ENCODE peak calls at places on chromosomes 2 and 18, in four cellular contexts. G, M, X and N are unnamed samples.

GRCh38 chr2:230161180-230161579 is 58.6 kb downstream of the SP110 start:
- DNase-seq in X (no peak), M (no peak), G (no peak), N (no peak)

GRCh38 chr2:71824436-71824835 is 323.2 kb downstream of the CYP26B1 start:
- DNase-seq in M (no peak), G (no peak), X (no peak), N (no peak)

GRCh38 chr2:238476258-238476657 is 49.5 kb downstream of the ASB1 start:
- DNase-seq in G (no peak), M (no peak), X (no peak), N (no peak)

GRCh38 chr18:65235966-65236634 is 514.7 kb upstream of the CDH7 start:
- DNase-seq in G (no peak), M (no peak), X (no peak), N (no peak)

GRCh38 chr2:217996345-217996744 is 6.5 kb downstream of the TNS1 start:
- DNase-seq in G (no peak), X (no peak), M (no peak), N (no peak)

GRCh38 chr2:224870341-224870740 is 154.2 kb upstream of the CCDC195 start:
- DNase-seq in M (no peak), G (no peak), X (no peak), N (no peak)

GRCh38 chr2:106120432-106120831 is 73.7 kb downstream of the UXS1 start:
- DNase-seq in G (no peak), X (no peak), M (no peak), N (no peak)

GRCh38 chr2:128057334-128057733 is 29.5 kb upstream of the SAP130 start:
- DNase-seq in M (no peak), X (peak), G (no peak), N (no peak)

GRCh38 chr18:45571714-45572113 is 43.6 kb upstream of the SLC14A2 start:
- DNase-seq in M (no peak), G (no peak), X (no peak), N (no peak)

GRCh38 chr2:237896507-237896892 is 37.1 kb downstream of the RAMP1 start:
- DNase-seq in X (no peak), G (no peak), M (no peak), N (no peak)

GRCh38 chr2:120979398-120979797 is 243.7 kb downstream of the GLI2 start:
- DNase-seq in X (no peak), G (no peak), M (no peak), N (no peak)

GRCh38 chr2:26653207-26654060 is 12.3 kb upstream of the CIB4 start:
- DNase-seq in M (no peak), X (no peak), G (no peak), N (no peak)

GRCh38 chr2:227238242-227239237 is 74.1 kb downstream of the COL4A3 start:
- DNase-seq in M (peak), G (peak), X (peak), N (peak)

GRCh38 chr2:229376866-229377265 is 105.8 kb upstream of the PID1 start:
- DNase-seq in M (no peak), G (no peak), X (no peak), N (no peak)

GRCh38 chr2:171160119-171160629 is 519 bp downstream of the TLK1 start:
- DNase-seq in X (peak), M (no peak), G (no peak), N (peak)

GRCh38 chr2:199216253-199216652 is 241.5 kb downstream of the SATB2 start:
- DNase-seq in G (no peak), X (no peak), M (no peak), N (no peak)

GRCh38 chr2:78290581-78291214 is 734.8 kb upstream of the REG3G start:
- DNase-seq in M (no peak), G (no peak), X (no peak), N (no peak)

GRCh38 chr2:195017890-195018289 is 639.1 kb upstream of the SLC39A10 start:
- DNase-seq in X (no peak), M (no peak), G (no peak), N (no peak)

GRCh38 chr2:55358451-55358850 is 61.2 kb downstream of the CCDC88A start:
- DNase-seq in X (no peak), G (no peak), M (no peak), N (no peak)

DNA sequence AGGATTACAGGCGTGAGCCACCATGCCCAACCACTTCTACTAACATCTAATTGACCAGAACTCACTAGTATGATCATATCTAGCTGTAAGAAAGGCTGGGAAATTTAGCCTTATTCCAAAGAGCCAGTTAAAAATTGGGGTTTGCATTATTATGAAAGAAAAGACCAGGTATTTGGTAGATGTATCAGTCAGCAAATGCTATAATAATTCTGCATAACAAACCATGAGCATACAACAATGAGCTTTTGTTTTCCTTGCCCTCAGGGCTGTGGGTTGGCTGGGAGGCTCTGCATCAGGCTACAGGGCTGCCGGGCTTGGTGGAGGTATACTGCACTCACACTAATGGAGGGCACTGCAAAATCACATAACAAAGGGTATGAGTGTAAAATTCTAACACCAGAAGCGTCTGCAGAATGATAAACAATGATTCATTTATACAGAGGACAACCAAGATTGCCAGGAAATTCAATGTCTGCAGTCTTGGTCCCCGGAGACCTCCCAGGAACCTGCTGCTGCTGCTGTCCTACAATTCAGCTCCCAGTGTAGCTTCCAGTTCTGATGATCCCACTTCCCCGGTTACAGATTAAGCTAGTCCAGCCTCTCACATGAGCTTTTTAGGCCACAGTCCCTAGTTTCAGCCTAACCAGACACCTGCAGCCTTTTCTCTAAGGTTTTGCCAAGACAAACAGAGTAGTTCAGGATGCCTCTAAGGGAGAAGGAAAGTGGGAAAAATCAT is 32.2 kb upstream of the ST3GAL5 start:
- DNase-seq in X (no peak), M (no peak), G (no peak), N (no peak)
- TF ChIP-seq SUZ12 in X (no peak), M (no peak), G (no peak), N (no peak)

DNA sequence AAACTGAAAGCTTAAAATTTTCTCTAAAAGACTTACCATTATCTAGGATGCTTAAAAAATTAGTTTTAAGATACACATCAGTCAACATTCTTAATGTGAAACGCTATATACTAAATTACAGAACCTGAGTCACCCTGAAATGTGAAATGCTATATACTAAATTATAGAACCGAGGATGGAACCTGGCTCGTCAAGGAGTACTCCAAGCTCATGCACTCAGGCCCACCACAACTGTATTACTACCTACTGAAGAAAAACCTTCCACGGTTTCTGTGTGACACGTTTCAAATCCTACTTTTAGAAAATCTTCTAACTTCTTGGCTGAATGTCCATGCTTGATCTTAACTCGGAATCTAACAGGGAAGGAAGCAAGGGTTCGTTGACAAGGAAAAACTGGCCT is 1.5 kb downstream of the PRKD3 start:
- DNase-seq in M (no peak), X (no peak), G (no peak), N (no peak)
- H3K9ac ChIP-seq in M (no peak), X (peak), G (peak), N (peak)

DNA sequence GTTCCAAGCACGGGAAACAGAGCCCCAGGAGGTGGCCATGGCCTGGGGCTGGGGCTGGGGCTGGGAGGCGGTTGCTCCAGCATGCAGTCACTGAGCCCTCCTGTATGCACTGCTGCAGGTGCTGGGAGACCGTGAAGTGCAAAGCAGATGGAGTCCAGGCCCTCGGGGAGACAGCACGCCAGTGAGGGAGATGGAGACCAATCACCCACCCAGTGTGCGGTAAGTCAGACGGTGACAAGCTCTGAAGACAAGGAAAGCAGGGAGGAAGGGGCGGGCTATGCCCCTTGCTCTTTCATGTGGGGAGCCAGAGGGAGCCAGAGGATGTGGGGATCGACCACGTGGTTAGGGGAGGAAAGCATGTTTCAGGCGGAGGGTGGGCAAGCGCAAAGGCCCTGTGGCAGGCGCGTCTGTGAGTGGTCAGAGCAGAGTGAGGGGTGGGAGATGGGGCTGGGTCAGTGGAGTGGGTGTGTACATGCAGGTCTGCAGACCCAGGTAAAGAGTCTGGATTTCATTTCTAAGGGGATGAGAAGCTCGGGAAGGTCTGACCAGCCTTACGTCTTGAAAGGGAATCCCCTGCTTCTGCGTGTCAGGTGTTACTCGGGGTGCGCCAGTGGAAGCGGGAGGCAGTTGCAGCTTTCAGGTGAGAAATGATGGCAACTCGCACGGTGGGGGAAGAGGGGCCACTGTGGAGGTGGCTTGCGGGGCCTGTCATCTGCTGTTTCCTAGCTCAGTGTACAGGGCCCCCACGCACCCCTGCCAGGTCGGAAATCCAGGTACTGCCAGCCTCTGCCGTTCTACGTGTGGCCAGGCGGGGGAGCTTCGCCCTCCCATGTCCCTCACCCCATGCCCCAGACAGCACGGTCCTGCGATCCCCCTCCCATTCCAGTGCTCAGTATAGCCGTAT is 19.4 kb downstream of the RRM2 start:
- DNase-seq in G (no peak), X (no peak), M (peak), N (no peak)
- TF ChIP-seq ZNF274 in G (no peak), X (no peak), M (no peak), N (no peak)

DNA sequence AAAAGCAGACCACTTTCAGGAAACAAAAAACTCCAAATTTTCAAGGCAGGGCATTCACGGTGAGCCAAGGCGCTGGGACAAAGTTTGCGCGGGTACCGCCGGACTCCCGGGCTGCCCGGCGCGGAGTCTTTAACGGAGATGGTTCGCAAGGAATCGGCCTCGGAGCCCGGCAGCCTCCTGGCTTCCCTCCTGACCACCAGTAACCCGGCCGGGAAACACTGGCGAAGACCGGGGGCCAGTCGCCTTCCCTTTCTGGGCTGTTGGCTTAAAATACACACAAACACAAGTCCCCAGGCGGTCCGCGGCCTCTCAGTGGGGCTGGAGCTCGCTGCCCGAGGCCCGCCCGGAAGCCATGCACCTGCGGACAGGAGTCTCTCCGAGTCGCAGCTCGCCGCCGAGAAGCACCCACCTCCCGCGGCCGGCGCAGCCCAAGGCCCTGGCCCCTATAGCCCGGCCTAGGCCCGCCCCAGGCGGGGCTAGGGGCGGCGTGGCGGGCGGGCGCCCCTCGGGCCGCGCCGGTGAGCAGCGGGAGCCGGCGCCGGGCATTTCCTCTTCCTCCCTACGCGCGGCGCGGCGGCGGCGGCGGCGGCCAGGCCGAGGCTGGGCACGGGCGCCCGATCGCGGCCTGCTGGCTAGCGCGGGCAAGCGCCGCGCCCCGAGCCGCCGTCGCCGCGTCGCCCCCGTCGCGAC is 550 bp upstream of the KCMF1 start:
- DNase-seq in X (no peak), M (peak), G (no peak), N (no peak)
- TF ChIP-seq SUZ12 in X (no peak), M (no peak), G (no peak), N (no peak)

GRCh38 chr2:101230541-101230993 is 22.1 kb upstream of the CNOT11 start:
- DNase-seq in G (no peak), M (no peak), X (peak), N (no peak)

GRCh38 chr2:101234169-101234938 is 18.3 kb upstream of the CNOT11 start:
- DNase-seq in M (no peak), G (no peak), X (peak), N (no peak)

GRCh38 chr2:101231937-101232336 is 20.7 kb upstream of the CNOT11 start:
- DNase-seq in G (no peak), X (no peak), M (no peak), N (no peak)

GRCh38 chr2:101231253-101231652 is 21.4 kb upstream of the CNOT11 start:
- DNase-seq in X (no peak), G (no peak), M (no peak), N (no peak)

DNA sequence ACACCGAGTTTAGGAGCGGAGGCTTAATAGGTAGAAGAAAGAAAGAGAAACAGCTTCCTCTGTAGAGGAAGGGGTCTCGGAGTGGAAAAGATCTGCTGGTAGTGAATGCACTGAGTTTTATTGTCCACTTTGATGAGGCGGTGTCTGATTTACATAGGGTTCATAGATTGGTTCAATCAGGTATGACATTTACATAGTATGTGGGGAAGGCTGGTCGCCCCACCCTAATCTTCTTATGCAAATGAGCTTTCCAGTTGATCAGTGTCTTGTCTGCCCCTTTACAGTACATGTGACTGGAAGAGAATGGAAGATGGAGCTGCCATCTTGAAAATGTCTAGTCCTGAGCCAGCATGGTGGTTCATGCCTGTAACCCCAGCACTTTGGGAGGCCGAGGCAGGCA is 19.9 kb upstream of the CNOT11 start:
- DNase-seq in M (no peak), G (no peak), X (no peak), N (no peak)
- H3K9ac ChIP-seq in M (no peak), G (no peak), X (no peak), N (no peak)

GRCh38 chr2:9071584-9072124 is 68.2 kb upstream of the MBOAT2 start:
- DNase-seq in M (no peak), X (no peak), G (no peak), N (no peak)

GRCh38 chr2:9078405-9078804 is 74.9 kb upstream of the MBOAT2 start:
- DNase-seq in G (no peak), X (no peak), M (no peak), N (no peak)

GRCh38 chr2:9076755-9077154 is 73.3 kb upstream of the MBOAT2 start:
- DNase-seq in M (no peak), G (no peak), X (no peak), N (no peak)

GRCh38 chr2:9076210-9076609 is 72.7 kb upstream of the MBOAT2 start:
- DNase-seq in G (no peak), M (no peak), X (no peak), N (no peak)

GRCh38 chr2:9074930-9075329 is 71.4 kb upstream of the MBOAT2 start:
- DNase-seq in G (no peak), M (peak), X (no peak), N (peak)
- TF ChIP-seq ZNF274 in G (no peak), M (no peak), X (no peak), N (no peak)

DNA sequence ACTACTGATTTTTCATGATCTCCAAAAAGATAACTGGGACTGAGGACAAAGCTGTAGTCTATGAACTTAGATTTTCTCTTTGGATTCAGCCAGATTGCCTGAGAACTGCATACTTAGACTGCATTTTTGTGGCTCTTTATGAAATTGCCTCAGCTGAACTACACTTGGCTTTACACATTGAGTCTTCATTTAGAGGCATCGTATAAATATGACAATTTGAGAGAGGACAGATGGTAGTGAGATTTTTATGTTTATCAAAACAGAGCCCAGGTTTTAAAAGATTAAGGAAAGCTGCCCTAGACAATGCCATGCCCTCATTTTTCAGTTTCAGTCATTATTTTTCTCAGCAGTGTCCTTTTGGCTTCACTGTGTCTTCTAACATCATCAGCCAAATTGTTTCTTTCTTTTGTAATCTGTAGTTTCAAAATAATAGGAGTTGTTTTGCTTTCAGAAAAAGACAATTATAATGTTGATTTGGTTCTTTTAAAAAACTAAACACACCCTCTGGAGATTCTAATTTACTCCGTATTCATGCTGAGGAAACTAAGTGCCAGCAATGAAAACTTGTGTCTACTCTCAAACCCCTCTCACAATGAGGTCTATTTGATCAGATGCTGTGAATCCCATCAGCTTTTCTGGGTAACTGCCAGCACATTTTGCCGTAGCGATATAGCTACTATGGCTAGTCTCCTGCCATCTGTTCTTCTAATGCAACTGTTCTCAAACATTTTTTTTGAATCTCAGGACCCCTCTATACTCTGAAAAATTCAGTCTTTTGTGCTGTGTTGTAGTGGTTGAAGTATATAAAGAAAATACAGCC is 46.2 kb downstream of the TWSG1 start:
- DNase-seq in G (no peak), X (no peak), M (no peak), N (no peak)
- TF ChIP-seq SUZ12 in G (no peak), X (no peak), M (no peak), N (no peak)

GRCh38 chr2:74845991-74846390 is 12.1 kb downstream of the HK2 start:
- DNase-seq in X (no peak), G (no peak), M (no peak), N (no peak)
- H3K9ac ChIP-seq in X (no peak), G (no peak), M (no peak), N (no peak)

DNA sequence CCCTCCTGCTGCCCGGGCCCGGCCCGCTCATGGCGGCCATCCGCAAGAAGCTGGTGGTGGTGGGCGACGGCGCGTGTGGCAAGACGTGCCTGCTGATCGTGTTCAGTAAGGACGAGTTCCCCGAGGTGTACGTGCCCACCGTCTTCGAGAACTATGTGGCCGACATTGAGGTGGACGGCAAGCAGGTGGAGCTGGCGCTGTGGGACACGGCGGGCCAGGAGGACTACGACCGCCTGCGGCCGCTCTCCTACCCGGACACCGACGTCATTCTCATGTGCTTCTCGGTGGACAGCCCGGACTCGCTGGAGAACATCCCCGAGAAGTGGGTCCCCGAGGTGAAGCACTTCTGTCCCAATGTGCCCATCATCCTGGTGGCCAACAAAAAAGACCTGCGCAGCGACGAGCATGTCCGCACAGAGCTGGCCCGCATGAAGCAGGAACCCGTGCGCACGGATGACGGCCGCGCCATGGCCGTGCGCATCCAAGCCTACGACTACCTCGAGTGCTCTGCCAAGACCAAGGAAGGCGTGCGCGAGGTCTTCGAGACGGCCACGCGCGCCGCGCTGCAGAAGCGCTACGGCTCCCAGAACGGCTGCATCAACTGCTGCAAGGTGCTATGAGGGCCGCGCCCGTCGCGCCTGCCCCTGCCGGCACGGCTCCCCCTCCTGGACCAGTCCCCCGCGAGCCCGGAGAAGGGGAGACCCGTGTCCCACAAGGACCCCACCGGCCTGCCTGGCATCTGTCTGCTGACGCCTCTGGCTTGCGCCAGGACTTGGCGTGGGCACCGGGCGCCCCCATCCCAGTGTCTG is 767 bp downstream of the RHOB start:
- DNase-seq in M (peak), X (no peak), G (no peak), N (no peak)
- TF ChIP-seq ZNF274 in M (no peak), X (peak), G (no peak), N (no peak)